ENCODE peak calls at places on chromosome 18, in ten cellular contexts. B is endodermal cell, S is BE2C, D is WTC11, T is lower leg skin, K is lower lobe of right lung, Z is DND-41, X is WERI-Rb-1, G is PC-3, N is IMR-90. Q is an unnamed sample.

GRCh38 chr18:73653836-73654235 is 493.8 kb downstream of the FBXO15 start:
- DNase-seq in N (no peak), T (no peak), D (no peak), G (no peak), Z (no peak), X (no peak), S (no peak), K (no peak), B (no peak), Q (no peak)

GRCh38 chr18:79581911-79582310 is 97.7 kb upstream of the CTDP1 start:
- DNase-seq in Z (no peak), T (no peak), B (peak; percentile 18), X (peak; percentile 2), N (no peak), S (no peak), D (no peak), K (peak; percentile 13), G (no peak), Q (no peak)

GRCh38 chr18:55838841-55839240 is 250.8 kb upstream of the TCF4 start:
- DNase-seq in K (no peak), D (no peak), S (no peak), T (no peak), B (no peak), Z (no peak), G (peak; percentile 41), N (peak; percentile 44), X (no peak), Q (no peak)

GRCh38 chr18:23136326-23137092 is 1.2 kb downstream of the CABLES1 start:
- DNase-seq in X (peak; percentile 25), T (peak; percentile 93), N (no peak), D (peak; percentile 34), G (peak; percentile 23), Z (no peak), B (peak; percentile 76), S (no peak), K (peak; percentile 71), Q (no peak)

GRCh38 chr18:23281626-23282436 is 146.5 kb downstream of the CABLES1 start:
- DNase-seq in T (no peak), N (no peak), B (peak; percentile 78), Z (no peak), G (peak; percentile 98), S (no peak), X (peak; percentile 33), K (no peak), D (no peak), Q (no peak)

GRCh38 chr18:49721981-49722380 is 91.4 kb downstream of the ACAA2 start:
- DNase-seq in D (no peak), B (peak; percentile 24), N (no peak), Z (no peak), K (no peak), T (no peak), X (no peak), G (no peak), S (no peak), Q (no peak)

GRCh38 chr18:77366725-77367641 is 117.3 kb downstream of the GALR1 start:
- DNase-seq in X (peak; percentile 95), B (no peak), S (peak; percentile 42), G (peak; percentile 57), N (no peak), Z (no peak), K (no peak), D (no peak), T (no peak), Q (no peak)

GRCh38 chr18:72700961-72701710 is 157.0 kb upstream of the CBLN2 start:
- DNase-seq in D (no peak), B (no peak), T (no peak), X (no peak), K (no peak), N (peak; percentile 14), S (no peak), Z (no peak), G (peak; percentile 63), Q (no peak)

GRCh38 chr18:45517181-45517741 is 98.0 kb upstream of the SLC14A2 start:
- DNase-seq in B (peak; percentile 56), K (no peak), X (no peak), S (no peak), D (no peak), Z (no peak), G (no peak), T (no peak), N (no peak), Q (no peak)

GRCh38 chr18:48797841-48798255 is 152.9 kb downstream of the SMAD7 start:
- DNase-seq in X (peak; percentile 49), K (peak; percentile 14), D (peak; percentile 5), N (no peak), Z (no peak), B (peak; percentile 48), T (peak; percentile 69), S (peak; percentile 28), G (no peak), Q (no peak)

GRCh38 chr18:46199515-46200147 is 95.4 kb downstream of the HAUS1 start:
- DNase-seq in Z (no peak), S (no peak), G (peak; percentile 67), D (no peak), N (peak; percentile 86), X (no peak), B (peak; percentile 56), K (no peak), T (no peak), Q (no peak)

GRCh38 chr18:7830468-7830867 is 263.4 kb downstream of the PTPRM start:
- DNase-seq in K (no peak), T (no peak), N (no peak), D (no peak), G (peak; percentile 62), S (no peak), X (no peak), Z (no peak), B (no peak), Q (no peak)

GRCh38 chr18:76557026-76557575 is 62.1 kb upstream of the ZNF516 start:
- DNase-seq in T (no peak), K (no peak), G (no peak), Z (no peak), N (peak; percentile 76), X (no peak), D (no peak), B (no peak), S (no peak), Q (no peak)

GRCh38 chr18:56538756-56539155 is 99.6 kb downstream of the TXNL1 start:
- DNase-seq in G (no peak), T (no peak), S (no peak), N (peak; percentile 60), Z (no peak), D (no peak), K (no peak), B (no peak), X (no peak), Q (no peak)

GRCh38 chr18:76554788-76555187 is 59.7 kb upstream of the ZNF516 start:
- DNase-seq in D (no peak), N (no peak), G (no peak), X (no peak), B (no peak), K (no peak), T (no peak), S (no peak), Z (no peak), Q (no peak)

GRCh38 chr18:57803119-57803969 is at the start of gene ATP8B1:
- DNase-seq in X (no peak), Z (no peak), N (peak; percentile 73), T (peak; percentile 96), S (peak; percentile 15), G (peak; percentile 96), B (peak; percentile 97), K (peak; percentile 96), D (peak; percentile 92), Q (peak; percentile 88)

GRCh38 chr18:10056506-10056905 is 142.7 kb downstream of the VAPA start:
- DNase-seq in G (no peak), B (no peak), T (no peak), N (no peak), K (no peak), X (no peak), S (no peak), D (no peak), Z (no peak), Q (no peak)

GRCh38 chr18:4603955-4604354 is 148.8 kb upstream of the DLGAP1 start:
- DNase-seq in D (peak; percentile 25), B (peak; percentile 54), S (no peak), X (no peak), T (no peak), N (no peak), K (no peak), G (no peak), Z (no peak), Q (no peak)
- TF ChIP-seq CTCF in D (no peak), B (peak; percentile 16), S (no peak), X (no peak), T (no peak), N (no peak), K (no peak), G (no peak), Z (no peak), Q (no peak)

GRCh38 chr18:31419457-31419932 is 28.0 kb upstream of the DSG3 start:
- DNase-seq in K (no peak), G (no peak), D (no peak), T (no peak), Z (no peak), S (no peak), B (peak; percentile 44), X (no peak), N (no peak), Q (no peak)
- TF ChIP-seq CTCF in K (no peak), G (no peak), D (no peak), T (no peak), Z (no peak), S (no peak), B (no peak), X (no peak), N (no peak), Q (no peak)

DNA sequence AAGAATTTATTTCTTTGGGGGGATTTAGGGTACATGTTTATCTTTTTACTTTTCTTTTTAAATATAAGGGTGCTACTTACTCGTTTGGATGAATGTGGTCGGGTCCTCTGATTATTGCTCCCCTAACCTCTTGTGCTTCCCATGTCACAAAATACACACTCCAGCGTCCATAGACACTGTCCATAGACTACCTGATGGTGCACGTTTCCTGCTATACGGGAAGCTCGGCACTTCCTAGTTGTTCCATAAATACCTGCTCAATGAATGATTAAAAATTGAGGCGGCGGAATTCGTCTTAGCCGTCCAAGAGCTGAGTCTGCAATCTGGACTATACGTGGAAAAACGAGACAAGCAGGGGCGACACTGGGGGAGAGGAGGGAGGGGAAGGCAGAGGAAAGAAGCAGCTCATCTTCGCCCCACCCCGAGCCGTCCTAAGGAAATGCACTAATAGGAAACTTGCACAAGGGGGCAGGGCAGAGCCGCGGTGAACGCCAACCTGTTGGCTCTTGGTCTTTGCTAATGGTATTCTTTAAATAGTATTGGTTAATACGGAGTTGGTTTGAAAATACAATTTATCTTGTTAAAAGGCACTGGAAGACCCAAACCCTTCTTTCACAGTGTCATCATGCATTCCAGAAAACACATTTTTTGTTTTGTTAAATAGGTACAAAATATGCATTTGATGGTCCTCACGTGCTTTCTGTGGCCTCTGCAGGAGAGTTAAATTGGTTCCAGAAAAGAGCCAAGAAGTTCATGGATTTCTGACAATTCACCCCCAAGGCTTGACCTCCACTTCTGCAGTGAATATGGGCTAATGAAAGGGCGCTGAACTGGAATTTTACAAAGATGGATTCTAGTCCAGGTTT is 73.0 kb upstream of the KCTD1 start:
- DNase-seq in T (no peak), K (peak; percentile 73), G (peak; percentile 79), D (peak; percentile 71), N (no peak), B (peak; percentile 88), X (peak; percentile 62), S (peak; percentile 37), Z (peak; percentile 49), Q (no peak)
- TF ChIP-seq CTCF in T (no peak), K (peak; percentile 69), G (peak; percentile 83), D (peak; percentile 80), N (peak; percentile 37), B (peak; percentile 89), X (peak; percentile 81), S (peak; percentile 66), Z (peak; percentile 67), Q (peak; percentile 72)

GRCh38 chr18:500230-500555 is 308 bp downstream of the COLEC12 start:
- DNase-seq in N (no peak), Z (no peak), K (no peak), D (peak; percentile 32), B (peak; percentile 66), X (no peak), T (no peak), S (no peak), G (no peak), Q (no peak)
- TF ChIP-seq CTCF in N (no peak), Z (no peak), K (peak; percentile 23), D (no peak), B (peak; percentile 60), X (no peak), T (no peak), S (no peak), G (no peak), Q (peak; percentile 42)